ENCODE peak calls at places on chromosomes 1 and 21, in eight cellular contexts. Z is dorsolateral prefrontal cortex, A is astrocyte of the spinal cord, S is HCT116, I is cardiac muscle cell, W is uterus, X is colonic mucosa, V is AG10803. M is an unnamed sample.

GRCh38 chr1:34683616-34684015 is 71.2 kb upstream of the GJB5 start:
- DNase-seq in Z (no peak), A (no peak), S (no peak), I (no peak), W (no peak), X (no peak), V (no peak), M (no peak)

GRCh38 chr1:214563881-214564280 is 12.5 kb upstream of the PTPN14 start:
- DNase-seq in Z (no peak), A (no peak), S (no peak), I (no peak), W (no peak), X (no peak), V (peak), M (peak)

GRCh38 chr1:200749090-200749489 is 10.4 kb downstream of the CAMSAP2 start:
- DNase-seq in Z (peak), A (no peak), S (no peak), I (no peak), W (no peak), X (no peak), V (no peak), M (no peak)

GRCh38 chr1:145871994-145872411 is 13.1 kb upstream of the PIAS3 start:
- DNase-seq in Z (no peak), A (peak), S (no peak), I (peak), W (no peak), X (no peak), V (peak), M (peak)

GRCh38 chr1:36510418-36510817 is 27.7 kb upstream of the CSF3R start:
- DNase-seq in Z (no peak), A (no peak), S (no peak), I (no peak), W (no peak), X (no peak), V (no peak), M (no peak)

GRCh38 chr1:89953072-89953626 is 41.8 kb upstream of the ZNF326 start:
- DNase-seq in Z (no peak), A (peak), S (peak), I (peak), W (peak), X (peak), V (peak), M (peak)

GRCh38 chr21:39885119-39885848 is 18.0 kb downstream of the PCP4 start:
- DNase-seq in Z (no peak), A (peak), S (no peak), I (peak), W (peak), X (no peak), V (no peak), M (no peak)

GRCh38 chr1:234882898-234883297 is 245.7 kb downstream of the TOMM20 start:
- DNase-seq in Z (no peak), A (no peak), S (no peak), I (no peak), W (no peak), X (no peak), V (no peak), M (no peak)

GRCh38 chr1:12618661-12619395 is 818 bp upstream of the DHRS3 start:
- DNase-seq in Z (no peak), A (peak), S (peak), I (peak), W (peak), X (peak), V (peak), M (peak)

GRCh38 chr1:26618561-26618960 is 77.3 kb upstream of the ARID1A start:
- DNase-seq in Z (no peak), A (no peak), S (no peak), I (no peak), W (no peak), X (no peak), V (no peak), M (no peak)

GRCh38 chr1:31239653-31240241 is at the start of gene NKAIN1:
- DNase-seq in Z (no peak), A (no peak), S (no peak), I (peak), W (no peak), X (no peak), V (peak), M (peak)

GRCh38 chr21:42630626-42631025 is 22.8 kb upstream of the PDE9A start:
- DNase-seq in Z (no peak), A (no peak), S (no peak), I (no peak), W (no peak), X (no peak), V (no peak), M (no peak)

GRCh38 chr1:41238311-41239094 is 3.6 kb downstream of the SCMH1 start:
- DNase-seq in Z (no peak), A (peak), S (no peak), I (no peak), W (no peak), X (no peak), V (no peak), M (peak)

GRCh38 chr1:36989260-36989659 is 45.1 kb downstream of the GRIK3 start:
- DNase-seq in Z (no peak), A (no peak), S (no peak), I (no peak), W (no peak), X (no peak), V (no peak), M (no peak)

GRCh38 chr1:84541679-84542078 is 32.6 kb downstream of the CTBS start:
- DNase-seq in Z (no peak), A (no peak), S (peak), I (no peak), W (no peak), X (no peak), V (peak), M (no peak)

GRCh38 chr1:184199036-184199796 is 147.7 kb downstream of the TSEN15 start:
- DNase-seq in Z (no peak), A (no peak), S (no peak), I (no peak), W (no peak), X (no peak), V (peak), M (peak)

GRCh38 chr1:52054496-52055065 is 410 bp downstream of the TXNDC12 start:
- DNase-seq in Z (no peak), A (no peak), S (no peak), I (peak), W (no peak), X (no peak), V (no peak), M (no peak)

GRCh38 chr21:39843916-39844315 is 23.3 kb upstream of the PCP4 start:
- DNase-seq in Z (no peak), A (no peak), S (no peak), I (no peak), W (no peak), X (peak), V (no peak), M (no peak)

GRCh38 chr1:75412616-75413015 is 198.3 kb downstream of the SLC44A5 start:
- DNase-seq in Z (no peak), A (no peak), S (no peak), I (no peak), W (no peak), X (no peak), V (no peak), M (no peak)

GRCh38 chr1:198678301-198678836 is 39.5 kb downstream of the PTPRC start:
- DNase-seq in Z (no peak), A (no peak), S (no peak), I (no peak), W (no peak), X (no peak), V (no peak), M (no peak)

GRCh38 chr21:45801989-45802388 is 158.5 kb downstream of the PCBP3 start:
- DNase-seq in Z (no peak), A (no peak), S (no peak), I (no peak), W (no peak), X (no peak), V (no peak), M (no peak)

GRCh38 chr1:64663654-64664053 is 81.2 kb upstream of the RAVER2 start:
- DNase-seq in Z (no peak), A (peak), S (no peak), I (peak), W (no peak), X (no peak), V (no peak), M (peak)

GRCh38 chr1:147545133-147545532 is 3.8 kb downstream of the BCL9 start:
- DNase-seq in Z (peak), A (peak), S (peak), I (no peak), W (peak), X (peak), V (peak), M (peak)

GRCh38 chr1:91751281-91751680 is 134.7 kb downstream of the TGFBR3 start:
- DNase-seq in Z (no peak), A (peak), S (no peak), I (no peak), W (peak), X (no peak), V (peak), M (peak)

GRCh38 chr1:91015358-91015780 is 6.5 kb downstream of the ZNF644 start:
- DNase-seq in Z (no peak), A (no peak), S (no peak), I (no peak), W (no peak), X (no peak), V (no peak), M (no peak)

GRCh38 chr1:29683472-29683871 is 447.1 kb downstream of the PTPRU start:
- DNase-seq in Z (no peak), A (no peak), S (no peak), I (no peak), W (no peak), X (peak), V (no peak), M (no peak)
- H3K4me3 ChIP-seq in Z (no peak), A (no peak), S (no peak), I (no peak), W (no peak), X (no peak), V (no peak), M (no peak)

GRCh38 chr1:170929412-170929834 is 5.9 kb upstream of the MROH9 start:
- DNase-seq in Z (no peak), A (no peak), S (no peak), I (no peak), W (no peak), X (no peak), V (peak), M (peak)

GRCh38 chr1:170932236-170932635 is 3.1 kb upstream of the MROH9 start:
- DNase-seq in Z (no peak), A (no peak), S (no peak), I (no peak), W (no peak), X (no peak), V (no peak), M (no peak)

GRCh38 chr1:170929835-170930554 is 5.3 kb upstream of the MROH9 start:
- DNase-seq in Z (no peak), A (peak), S (peak), I (peak), W (peak), X (no peak), V (peak), M (peak)

GRCh38 chr1:170931650-170932049 is 3.7 kb upstream of the MROH9 start:
- DNase-seq in Z (no peak), A (no peak), S (no peak), I (no peak), W (no peak), X (no peak), V (no peak), M (no peak)

DNA sequence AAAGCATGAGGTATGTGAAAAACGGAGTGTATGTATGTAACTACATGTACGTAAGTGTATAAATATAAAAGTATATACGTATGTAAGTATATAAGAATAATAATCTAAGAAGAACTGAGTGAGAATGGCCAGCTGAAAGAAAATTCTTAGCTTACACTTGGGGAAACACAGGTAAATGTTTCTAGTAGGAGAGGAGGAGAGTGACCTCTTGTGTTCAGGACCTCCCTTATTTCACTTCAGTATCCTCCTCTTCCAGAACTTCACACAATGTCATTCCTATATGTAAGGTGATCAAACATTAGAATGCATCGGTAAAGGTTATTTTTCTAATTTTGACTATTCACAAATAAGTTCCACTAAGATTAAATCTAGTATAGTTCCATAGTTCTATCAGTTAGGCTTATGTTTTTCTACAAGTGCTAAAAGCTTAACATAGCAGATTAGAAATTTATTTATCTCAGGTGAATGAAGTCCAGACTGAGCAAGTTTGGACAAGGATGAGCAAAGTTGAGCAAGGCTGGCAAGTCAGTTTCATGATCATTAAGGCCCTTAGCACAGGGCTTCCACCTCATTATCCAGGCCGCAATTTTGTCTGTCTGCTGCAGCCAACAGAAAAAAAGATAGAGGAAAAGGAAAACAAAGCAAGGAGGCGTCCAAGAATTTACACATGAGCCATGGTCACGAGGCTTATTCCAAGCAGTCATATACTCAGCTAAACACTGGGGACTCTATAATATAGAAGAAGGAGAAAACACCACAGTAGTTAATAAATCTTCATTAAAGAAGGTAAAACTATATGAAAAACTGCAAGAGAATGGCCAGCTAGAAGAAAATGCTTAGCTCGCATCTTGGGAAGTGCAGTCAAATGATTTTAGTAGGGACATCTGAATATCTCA is 7.1 kb upstream of the MROH9 start:
- DNase-seq in Z (no peak), A (no peak), S (no peak), I (no peak), W (no peak), X (no peak), V (no peak), M (peak)
- TF ChIP-seq CTCF in Z (no peak), A (peak), S (peak), I (no peak), W (no peak), X (peak), V (no peak), M (no peak)

GRCh38 chr1:204350265-204350664 is 9.5 kb downstream of the PLEKHA6 start:
- DNase-seq in Z (no peak), A (no peak), S (no peak), I (peak), W (no peak), X (no peak), V (no peak), M (no peak)
- H3K4me3 ChIP-seq in Z (peak), A (no peak), S (no peak), I (no peak), W (no peak), X (no peak), V (no peak), M (no peak)

DNA sequence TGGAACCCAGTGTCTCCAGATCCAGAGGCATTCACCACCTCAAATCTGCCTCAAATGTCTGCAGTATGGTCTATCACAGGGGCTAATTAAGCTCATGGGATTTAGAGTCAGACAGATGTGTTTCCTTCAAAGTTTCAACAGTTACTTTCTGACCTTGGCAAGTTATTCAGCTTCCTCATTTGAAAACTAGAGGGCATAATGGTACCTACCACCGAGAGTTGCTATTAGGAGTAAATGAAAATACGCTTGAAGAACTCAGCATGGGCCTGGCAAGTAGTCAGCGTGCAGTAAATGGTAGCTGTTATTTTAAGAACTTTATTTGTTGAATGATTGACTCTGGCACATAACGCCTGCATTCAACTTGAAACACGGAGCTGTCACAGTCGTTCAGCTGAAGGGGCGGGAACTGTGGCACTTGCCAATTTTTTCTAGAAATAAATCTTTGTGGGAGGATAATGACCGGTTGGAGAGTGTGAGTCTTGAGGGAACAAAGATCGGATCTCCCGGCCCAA is 1.2 kb upstream of the CAP1 start:
- DNase-seq in Z (no peak), A (no peak), S (no peak), I (peak), W (peak), X (no peak), V (peak), M (peak)
- TF ChIP-seq CTCF in Z (no peak), A (no peak), S (no peak), I (peak), W (no peak), X (no peak), V (no peak), M (no peak)

GRCh38 chr1:3548895-3549294 is 62.4 kb downstream of the MEGF6 start:
- DNase-seq in Z (no peak), A (no peak), S (no peak), I (no peak), W (no peak), X (no peak), V (no peak), M (no peak)
- H3K4me3 ChIP-seq in Z (no peak), A (no peak), S (no peak), I (no peak), W (no peak), X (no peak), V (no peak), M (no peak)

DNA sequence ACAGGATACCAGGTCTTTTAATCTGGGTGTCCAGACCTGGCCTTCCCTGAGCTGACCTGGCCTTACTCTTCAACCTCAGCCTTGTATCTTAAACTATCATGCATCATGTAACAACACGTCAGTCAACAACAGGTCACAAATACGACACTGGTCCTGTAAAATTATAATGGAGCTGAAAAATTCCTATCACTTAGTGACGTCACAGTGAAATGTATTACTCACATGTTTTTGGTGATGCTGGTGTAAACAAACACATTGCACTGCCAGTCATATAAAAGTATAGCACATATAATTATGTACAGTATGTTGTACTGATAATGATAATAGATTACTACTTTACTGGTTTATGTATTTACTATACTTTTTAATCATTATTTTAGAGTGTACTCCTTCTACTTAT is 31.5 kb downstream of the ESRRG start:
- DNase-seq in Z (no peak), A (no peak), S (no peak), I (no peak), W (no peak), X (no peak), V (no peak), M (no peak)
- TF ChIP-seq CTCF in Z (no peak), A (no peak), S (no peak), I (no peak), W (no peak), X (no peak), V (no peak), M (no peak)

GRCh38 chr1:42768172-42768571 is 1.1 kb downstream of the C1orf50 start:
- DNase-seq in Z (no peak), A (no peak), S (no peak), I (no peak), W (no peak), X (no peak), V (no peak), M (no peak)
- H3K4me3 ChIP-seq in Z (peak), A (peak), S (peak), I (peak), W (peak), X (peak), V (peak), M (peak)

GRCh38 chr21:32046191-32046590 is 173.4 kb downstream of the HUNK start:
- DNase-seq in Z (no peak), A (peak), S (no peak), I (no peak), W (no peak), X (no peak), V (no peak), M (no peak)

GRCh38 chr21:32043458-32043857 is 170.6 kb downstream of the HUNK start:
- DNase-seq in Z (no peak), A (no peak), S (no peak), I (no peak), W (no peak), X (no peak), V (no peak), M (no peak)

GRCh38 chr21:32044205-32044874 is 171.5 kb downstream of the HUNK start:
- DNase-seq in Z (no peak), A (no peak), S (no peak), I (no peak), W (no peak), X (no peak), V (no peak), M (no peak)

DNA sequence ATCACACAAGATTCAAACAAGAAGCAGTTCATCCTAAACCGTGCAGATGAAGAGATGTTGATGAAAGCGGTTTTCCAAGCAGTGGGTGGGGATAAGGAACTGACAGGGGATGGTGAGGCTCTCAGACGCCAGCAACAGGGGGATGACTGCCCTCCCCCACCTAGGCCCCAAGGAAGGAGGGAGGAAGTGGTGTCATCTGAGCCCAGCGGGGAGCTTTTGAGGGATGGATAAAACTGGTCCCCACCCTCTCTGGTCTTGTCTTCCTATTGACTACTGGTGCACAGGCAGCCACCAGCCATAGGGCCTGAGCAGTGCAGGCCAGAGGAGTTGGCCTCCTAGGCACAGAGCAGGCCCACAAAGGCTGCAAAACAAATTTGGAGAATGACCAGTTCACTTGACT is 175.5 kb downstream of the HUNK start:
- DNase-seq in Z (no peak), A (no peak), S (no peak), I (no peak), W (no peak), X (no peak), V (no peak), M (no peak)
- TF ChIP-seq CTCF in Z (no peak), A (no peak), S (no peak), I (no peak), W (no peak), X (no peak), V (no peak), M (no peak)

DNA sequence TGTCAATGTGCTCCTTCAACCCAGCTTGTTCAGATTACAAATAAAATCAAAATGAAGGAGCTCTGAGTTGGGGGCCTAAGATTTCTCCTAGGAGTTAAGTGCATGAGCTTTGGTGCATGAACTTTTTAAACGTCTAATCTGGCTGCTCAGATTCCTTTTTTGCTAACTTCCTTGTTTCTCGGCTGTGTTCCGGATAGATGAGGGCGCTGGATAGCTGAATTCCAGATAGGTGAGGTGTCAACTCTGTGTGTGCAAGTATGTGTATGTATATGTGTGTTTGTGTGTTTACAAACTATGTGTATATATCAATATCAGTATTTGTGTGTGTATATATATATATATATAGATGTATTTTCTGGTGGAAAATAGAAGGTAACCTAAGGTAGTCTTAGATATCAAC is 37.5 kb upstream of the RCAN3 start:
- DNase-seq in Z (no peak), A (no peak), S (no peak), I (no peak), W (no peak), X (no peak), V (no peak), M (no peak)
- H3K4me3 ChIP-seq in Z (no peak), A (no peak), S (no peak), I (no peak), W (no peak), X (no peak), V (no peak), M (no peak)